ENCODE peak calls at places on chromosome 4, in six cellular contexts. J, F, A, L, W and K are unnamed samples.

GRCh38 chr4:160831165-160831922 is 1332.5 kb downstream of the FSTL5 start:
- DNase-seq in J (no peak), A (no peak), F (no peak), W (no peak), L (no peak), K (no peak)

GRCh38 chr4:76213415-76214268 is at the start of gene SCARB2:
- DNase-seq in L (peak; percentile 25), A (peak; percentile 82), J (peak; percentile 96), F (peak; percentile 84), W (peak; percentile 92), K (peak; percentile 91)

GRCh38 chr4:48698029-48698901 is 81.8 kb downstream of the FRYL start:
- DNase-seq in W (peak; percentile 30), F (no peak), L (no peak), J (no peak), A (no peak), K (peak; percentile 34)

GRCh38 chr4:188175288-188175687 is 36.0 kb downstream of the TRIML1 start:
- DNase-seq in J (no peak), F (no peak), L (no peak), A (no peak), W (no peak), K (no peak)

GRCh38 chr4:57490520-57490919 is 380.3 kb upstream of the IGFBP7 start:
- DNase-seq in F (no peak), A (no peak), W (no peak), L (no peak), J (no peak), K (no peak)

GRCh38 chr4:52103314-52103713 is 52.2 kb downstream of the SPATA18 start:
- DNase-seq in A (no peak), L (peak; percentile 13), W (no peak), J (peak; percentile 15), F (no peak), K (peak; percentile 26)

GRCh38 chr4:8906991-8907595 is 35.5 kb upstream of the HMX1 start:
- DNase-seq in J (peak; percentile 18), L (no peak), F (no peak), A (no peak), W (no peak), K (no peak)

GRCh38 chr4:109701566-109702399 is 1.5 kb downstream of the CASP6 start:
- DNase-seq in F (no peak), A (peak; percentile 57), W (no peak), L (no peak), J (no peak), K (no peak)

GRCh38 chr4:112895785-112896184 is 153.7 kb upstream of the ANK2 start:
- DNase-seq in L (peak; percentile 54), J (no peak), F (no peak), W (no peak), A (no peak), K (peak; percentile 29)

GRCh38 chr4:7699040-7699439 is 240.6 kb downstream of the AFAP1 start:
- DNase-seq in J (peak; percentile 54), L (no peak), A (no peak), W (peak; percentile 69), F (no peak), K (no peak)

GRCh38 chr4:120452006-120452405 is 385.4 kb upstream of the MAD2L1 start:
- DNase-seq in J (no peak), F (no peak), L (no peak), W (no peak), A (no peak), K (no peak)

GRCh38 chr4:107500551-107500950 is 219.5 kb downstream of the PAPSS1 start:
- DNase-seq in A (no peak), F (no peak), L (no peak), J (no peak), W (no peak), K (no peak)

GRCh38 chr4:119559044-119559647 is 69.5 kb downstream of the PDE5A start:
- DNase-seq in F (no peak), A (peak; percentile 20), J (peak; percentile 45), L (peak; percentile 5), W (no peak), K (no peak)

GRCh38 chr4:181860668-181861067 is 382.5 kb upstream of the TENM3 start:
- DNase-seq in J (no peak), F (no peak), A (no peak), W (no peak), L (no peak), K (no peak)

GRCh38 chr4:173332021-173332487 is 2.1 kb downstream of the HMGB2 start:
- DNase-seq in L (no peak), W (no peak), F (peak; percentile 6), A (peak; percentile 52), J (no peak), K (no peak)

GRCh38 chr4:109942292-109942926 is 29.7 kb downstream of the EGF start:
- DNase-seq in J (no peak), F (no peak), L (no peak), W (no peak), A (no peak), K (no peak)

GRCh38 chr4:71113294-71113693 is 119.8 kb downstream of the DCK start:
- DNase-seq in A (no peak), F (no peak), W (no peak), L (no peak), J (no peak), K (no peak)

DNA sequence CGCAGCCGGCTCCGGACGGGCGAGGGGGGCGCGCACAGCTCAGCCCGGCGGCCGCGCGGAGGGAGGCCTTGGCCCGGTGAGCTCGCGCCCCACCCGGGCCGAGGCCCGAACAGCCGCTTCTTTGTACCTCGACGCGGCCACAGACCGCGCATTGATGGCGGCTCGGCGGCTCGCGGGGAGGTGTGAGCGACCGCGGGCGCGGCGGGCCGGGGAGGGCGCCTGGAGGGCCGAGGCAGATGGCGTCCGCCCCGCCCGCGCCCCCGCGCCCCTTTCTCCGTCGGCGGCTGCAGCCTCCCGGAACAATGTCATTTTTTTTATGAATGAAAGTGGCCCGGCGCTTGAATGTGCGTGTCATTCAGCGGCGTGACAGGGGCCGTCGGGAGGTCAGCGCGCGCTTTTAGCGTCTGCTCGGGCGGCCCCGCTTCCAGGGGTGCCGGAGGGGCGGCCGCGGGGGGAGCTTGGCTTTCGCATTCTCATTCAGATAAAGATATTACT is 1.8 kb downstream of the FGFR3 start:
- DNase-seq in L (no peak), A (no peak), J (peak; percentile 68), W (no peak), F (no peak), K (no peak)
- H3K4me1 ChIP-seq in L (peaks cover 42% of the 10 kb centered on the region), A (peaks cover 24% of the 10 kb centered on the region), J (no peaks in the 10 kb centered on the region), W (peaks cover 11% of the 10 kb centered on the region), F (peaks cover 12% of the 10 kb centered on the region), K (no peaks in the 10 kb centered on the region)

DNA sequence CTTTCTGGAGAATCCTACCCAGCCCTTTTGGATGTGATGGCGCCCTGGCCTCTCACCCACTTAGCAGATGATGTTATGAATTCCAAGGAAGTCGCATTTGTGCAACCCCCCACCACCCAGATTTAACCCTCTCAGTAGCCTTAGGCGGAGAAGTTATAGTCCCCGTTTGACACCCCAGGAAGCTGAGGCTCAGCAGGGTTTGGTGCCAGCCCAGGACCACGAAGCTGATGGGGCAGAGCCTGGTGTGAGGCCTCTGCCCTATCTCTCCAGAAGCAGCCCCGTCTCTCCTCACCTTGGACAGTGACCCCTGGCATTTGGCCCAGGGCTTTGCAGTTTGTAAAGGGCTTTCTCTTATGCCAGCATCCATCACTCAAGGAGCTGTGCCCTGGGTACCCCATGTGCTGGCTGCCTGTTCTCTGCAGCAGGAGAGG is 1.1 kb downstream of the WFS1 start:
- DNase-seq in F (no peak), J (no peak), W (no peak), L (no peak), A (no peak), K (no peak)
- H3K36me3 ChIP-seq in F (no peaks in the 10 kb centered on the region), J (no peaks in the 10 kb centered on the region), W (no peaks in the 10 kb centered on the region), L (peaks cover 3% of the 10 kb centered on the region), A (no peaks in the 10 kb centered on the region), K (no peaks in the 10 kb centered on the region)

GRCh38 chr4:11878241-11878640 is 449.5 kb upstream of the HS3ST1 start:
- DNase-seq in A (no peak), L (no peak), F (no peak), W (no peak), J (no peak), K (no peak)
- H3K9me3 ChIP-seq in A (no peaks in the 10 kb centered on the region), L (peaks cover 18% of the 10 kb centered on the region), F (no peaks in the 10 kb centered on the region), W (peaks cover 3% of the 10 kb centered on the region), J (no peaks in the 10 kb centered on the region), K (no peaks in the 10 kb centered on the region)

GRCh38 chr4:154590329-154591006 is at the start of gene FGA:
- DNase-seq in F (no peak), A (no peak), L (peak; percentile 6), W (no peak), J (no peak), K (no peak)
- H3K4me1 ChIP-seq in F (no peaks in the 10 kb centered on the region), A (no peaks in the 10 kb centered on the region), L (no peaks in the 10 kb centered on the region), W (no peaks in the 10 kb centered on the region), J (no peaks in the 10 kb centered on the region), K (no peaks in the 10 kb centered on the region)